ENCODE peak calls at places on chromosomes 12 and 14, in nine cellular contexts. V is fibroblast of the conjunctiva; G is NCI-H1105; F is psoas muscle; I is naive thymus-derived CD8-positive, alpha-beta T cell; Z is right cardiac atrium; Y is progenitor cell of endocrine pancreas; Q is cardiac muscle cell; T is fibroblast of pulmonary artery. H is an unnamed sample.

GRCh38 chr12:112303004-112303403 is 79.2 kb downstream of the HECTD4 start:
- DNase-seq in Z (no peak), T (peak), Q (peak), I (peak), V (peak), G (no peak), F (no peak), Y (no peak), H (no peak)

GRCh38 chr12:19402743-19403400 is 36.4 kb upstream of the AEBP2 start:
- DNase-seq in Y (no peak), Z (no peak), I (no peak), F (peak), T (peak), Q (peak), V (peak), G (no peak), H (no peak)

GRCh38 chr14:70567791-70568190 is 32.7 kb downstream of the MED6 start:
- DNase-seq in Q (peak), G (peak), F (no peak), I (no peak), T (peak), Z (no peak), Y (no peak), V (peak), H (peak)

GRCh38 chr12:107593713-107594381 is 91.8 kb upstream of the PWP1 start:
- DNase-seq in G (no peak), Q (no peak), V (no peak), F (no peak), T (no peak), Z (no peak), I (no peak), Y (no peak), H (no peak)

GRCh38 chr14:69093551-69094421 is 59.1 kb downstream of the DCAF5 start:
- DNase-seq in Q (peak), F (no peak), Z (no peak), Y (peak), I (no peak), G (no peak), T (peak), V (no peak), H (no peak)

GRCh38 chr12:82182601-82183000 is 175.6 kb downstream of the CCDC59 start:
- DNase-seq in G (no peak), Y (no peak), T (no peak), Z (no peak), F (no peak), I (no peak), Q (no peak), V (no peak), H (no peak)

GRCh38 chr14:103748539-103748867 is 32.9 kb downstream of the ZFYVE21 start:
- DNase-seq in F (no peak), I (peak), Q (no peak), G (no peak), T (no peak), Z (no peak), V (no peak), Y (no peak), H (no peak)

GRCh38 chr12:6927379-6927991 is at the start of gene ATN1:
- DNase-seq in Z (peak), Q (peak), F (peak), Y (peak), G (peak), I (peak), T (peak), V (peak), H (no peak)

GRCh38 chr12:91565246-91565645 is 382.6 kb upstream of the DCN start:
- DNase-seq in Z (no peak), Y (no peak), V (no peak), Q (peak), F (no peak), I (no peak), G (no peak), T (peak), H (no peak)

GRCh38 chr14:67553547-67553946 is 20.5 kb downstream of the PLEKHH1 start:
- DNase-seq in Z (no peak), I (no peak), Q (no peak), T (no peak), V (no peak), G (no peak), Y (no peak), F (no peak), H (no peak)

GRCh38 chr12:114480309-114481199 is 74.6 kb upstream of the TBX5 start:
- DNase-seq in G (no peak), Y (no peak), Z (no peak), I (no peak), V (no peak), Q (peak), F (no peak), T (peak), H (no peak)

GRCh38 chr12:31118831-31119530 is 45.3 kb downstream of the DDX11 start:
- DNase-seq in Q (peak), Y (peak), T (no peak), F (no peak), I (peak), Z (peak), G (peak), V (no peak), H (no peak)

GRCh38 chr12:128008341-128008740 is 258.6 kb upstream of the TMEM132C start:
- DNase-seq in I (no peak), G (no peak), V (no peak), Y (no peak), Z (no peak), F (no peak), Q (no peak), T (peak), H (no peak)

GRCh38 chr12:113260127-113260526 is 38.9 kb downstream of the TPCN1 start:
- DNase-seq in I (no peak), Y (no peak), G (no peak), Q (no peak), Z (peak), T (no peak), V (no peak), F (no peak), H (no peak)

GRCh38 chr12:26809611-26810298 is 23.2 kb downstream of the ITPR2 start:
- DNase-seq in I (no peak), T (no peak), G (no peak), Z (no peak), F (no peak), Q (no peak), V (no peak), Y (no peak), H (no peak)

GRCh38 chr12:12992418-12993175 is 7.5 kb downstream of the HEBP1 start:
- DNase-seq in F (peak), Q (peak), T (peak), Z (no peak), I (no peak), G (no peak), V (peak), Y (no peak), H (no peak)

GRCh38 chr14:23121401-23121800 is 2.3 kb upstream of the CEBPE start:
- DNase-seq in Z (no peak), V (no peak), F (peak), Q (peak), T (peak), Y (no peak), G (no peak), I (no peak), H (no peak)

GRCh38 chr12:82383930-82384513 is 25.7 kb downstream of the METTL25 start:
- DNase-seq in V (peak), Y (no peak), F (no peak), Z (no peak), Q (peak), I (no peak), G (no peak), T (peak), H (no peak)

GRCh38 chr12:12546314-12546772 is 16.3 kb downstream of the DUSP16 start:
- DNase-seq in T (no peak), V (no peak), F (no peak), G (no peak), Y (no peak), I (no peak), Z (no peak), Q (no peak), H (no peak)

GRCh38 chr14:72451081-72451972 is 442.6 kb downstream of the DPF3 start:
- DNase-seq in I (peak), V (no peak), Z (no peak), Q (no peak), T (no peak), F (no peak), Y (no peak), G (peak), H (peak)

GRCh38 chr12:74424778-74425177 is 112.9 kb upstream of the ATXN7L3B start:
- DNase-seq in Q (no peak), Y (no peak), F (no peak), Z (no peak), V (no peak), I (no peak), G (no peak), T (no peak), H (no peak)

GRCh38 chr12:123478762-123479161 is 20.8 kb downstream of the SNRNP35 start:
- DNase-seq in Y (no peak), F (peak), G (no peak), T (peak), V (no peak), Z (peak), I (no peak), Q (peak), H (no peak)

GRCh38 chr14:94598816-94599655 is 13.2 kb upstream of the SERPINA3 start:
- DNase-seq in V (peak), Z (peak), Q (peak), T (peak), F (peak), I (no peak), Y (peak), G (peak), H (no peak)

GRCh38 chr14:81205639-81206038 is 15.1 kb downstream of the GTF2A1 start:
- DNase-seq in Q (no peak), T (no peak), F (no peak), Z (no peak), I (no peak), G (no peak), Y (no peak), V (no peak), H (no peak)

GRCh38 chr12:25058619-25059018 is 109.7 kb upstream of the BCAT1 start:
- DNase-seq in V (no peak), Y (no peak), G (no peak), F (no peak), Q (no peak), I (no peak), Z (no peak), T (no peak), H (no peak)

GRCh38 chr12:32454866-32455265 is 55.5 kb downstream of the FGD4 start:
- DNase-seq in I (no peak), F (no peak), Q (peak), Y (no peak), Z (no peak), T (peak), G (no peak), V (no peak), H (no peak)

GRCh38 chr12:93539821-93540220 is 32.7 kb upstream of the SOCS2 start:
- DNase-seq in F (no peak), T (no peak), Y (no peak), Z (no peak), V (no peak), I (no peak), G (no peak), Q (no peak), H (no peak)